ENCODE peak calls at places on chromosomes 1 and 21, in six cellular contexts. P is activated CD8-positive, alpha-beta T cell treated with anti-CD3 and anti-CD28 coated beads for 36 hours; Y is T-cell; W is NCI-H510A; M is hypothalamus; V is ELR. U is an unnamed sample.

GRCh38 chr1:52651904-52652303 is 18.9 kb downstream of the SHISAL2A start:
- DNase-seq in P (no peak), Y (no peak), W (no peak), M (no peak), V (no peak), U (no peak)

GRCh38 chr1:45498279-45498678 is 1.6 kb downstream of the CCDC163 start:
- DNase-seq in P (no peak), Y (no peak), W (no peak), M (no peak), V (no peak), U (no peak)

GRCh38 chr21:38804617-38805281 is 980 bp upstream of the ETS2 start:
- DNase-seq in P (peak; percentile 54), Y (no peak), W (peak; percentile 37), M (peak; percentile 44), V (no peak), U (peak; percentile 71)

GRCh38 chr1:157114183-157115121 is 14.8 kb upstream of the ETV3L start:
- DNase-seq in P (no peak), Y (no peak), W (no peak), M (no peak), V (no peak), U (peak; percentile 1)

GRCh38 chr1:47816325-47817071 is 180.7 kb downstream of the TRABD2B start:
- DNase-seq in P (no peak), Y (no peak), W (no peak), M (no peak), V (no peak), U (no peak)

GRCh38 chr1:115118596-115118995 is 29.3 kb upstream of the TSPAN2 start:
- DNase-seq in P (no peak), Y (no peak), W (no peak), M (no peak), V (peak; percentile 57), U (no peak)

GRCh38 chr1:178060789-178061556 is 32.9 kb upstream of the RASAL2 start:
- DNase-seq in P (no peak), Y (no peak), W (no peak), M (no peak), V (peak; percentile 76), U (no peak)

GRCh38 chr1:207711285-207711684 is 40.6 kb upstream of the CD46 start:
- DNase-seq in P (peak; percentile 16), Y (no peak), W (no peak), M (no peak), V (peak; percentile 32), U (no peak)

GRCh38 chr21:16794944-16795343 is 717.9 kb upstream of the CXADR start:
- DNase-seq in P (no peak), Y (no peak), W (no peak), M (no peak), V (peak; percentile 92), U (no peak)

GRCh38 chr21:29376556-29376955 is 77.8 kb downstream of the BACH1 start:
- DNase-seq in P (peak; percentile 77), Y (peak; percentile 58), W (no peak), M (no peak), V (peak; percentile 55), U (peak; percentile 74)

GRCh38 chr1:46488343-46489168 is 1.1 kb upstream of the DMBX1 start:
- DNase-seq in P (peak; percentile 51), Y (no peak), W (no peak), M (no peak), V (peak; percentile 30), U (peak; percentile 52)

GRCh38 chr1:26225033-26225831 is 8.8 kb upstream of the CEP85 start:
- DNase-seq in P (peak; percentile 68), Y (no peak), W (no peak), M (peak; percentile 71), V (peak; percentile 17), U (peak; percentile 70)

GRCh38 chr1:17662786-17663185 is 92.3 kb upstream of the ACTL8 start:
- DNase-seq in P (no peak), Y (no peak), W (no peak), M (no peak), V (no peak), U (no peak)

GRCh38 chr1:218069180-218069579 is 215.9 kb upstream of the RRP15 start:
- DNase-seq in P (no peak), Y (no peak), W (no peak), M (no peak), V (no peak), U (no peak)

GRCh38 chr21:45921917-45922316 is 59.7 kb upstream of the COL6A1 start:
- DNase-seq in P (no peak), Y (no peak), W (no peak), M (no peak), V (no peak), U (no peak)

GRCh38 chr21:34726627-34727337 is 58.0 kb downstream of the CLIC6 start:
- DNase-seq in P (no peak), Y (no peak), W (no peak), M (no peak), V (peak; percentile 79), U (no peak)

GRCh38 chr1:57036896-57037295 is 71.1 kb upstream of the C8B start:
- DNase-seq in P (no peak), Y (no peak), W (no peak), M (no peak), V (no peak), U (no peak)

GRCh38 chr1:109790735-109791494 is 27.2 kb upstream of the EPS8L3 start:
- DNase-seq in P (peak; percentile 95), Y (peak; percentile 69), W (no peak), M (no peak), V (peak; percentile 56), U (peak; percentile 93)

GRCh38 chr1:232886304-232886703 is 64.1 kb upstream of the NTPCR start:
- DNase-seq in P (no peak), Y (no peak), W (no peak), M (no peak), V (no peak), U (no peak)

GRCh38 chr1:245431706-245432105 is 276.9 kb downstream of the KIF26B start:
- DNase-seq in P (no peak), Y (no peak), W (no peak), M (no peak), V (no peak), U (no peak)

GRCh38 chr1:231340328-231341013 is 2.4 kb downstream of the SPRTN start:
- DNase-seq in P (no peak), Y (no peak), W (no peak), M (no peak), V (no peak), U (no peak)

GRCh38 chr1:108691886-108692723 is at the start of gene PRPF38B:
- DNase-seq in P (peak; percentile 96), Y (peak; percentile 93), W (peak; percentile 89), M (peak; percentile 95), V (peak; percentile 94), U (peak; percentile 97)

GRCh38 chr1:18170444-18170843 is 62.8 kb downstream of the IGSF21 start:
- DNase-seq in P (no peak), Y (no peak), W (no peak), M (no peak), V (no peak), U (no peak)